ENCODE peak calls at places on chromosomes 3 and 15, in five cellular contexts. One of them, this sample, is unnamed.
A peak's percentile ranks its signal among the peaks of the same experiment; 100 is the strongest.

GRCh38 chr3:118772036-118773030 is 262.3 kb downstream of the IGSF11 start:
- DNase-seq in H54: no peak
- DNase-seq in hippocampal formation: no peak
- DNase-seq in endothelial cell: no peak
- DNase-seq in neural crest cell: no peak
- DNase-seq in this sample: no peak

GRCh38 chr15:69974321-69974720 is 123.4 kb downstream of the TLE3 start:
- DNase-seq in neural crest cell: no peak
- DNase-seq in endothelial cell: no peak
- DNase-seq in H54: no peak
- DNase-seq in hippocampal formation: no peak
- DNase-seq in this sample: no peak

GRCh38 chr3:122679085-122679466 is 1.6 kb upstream of the PARP14 start:
- DNase-seq in hippocampal formation: peak; percentile 68
- DNase-seq in neural crest cell: peak; percentile 77
- DNase-seq in H54: peak; percentile 26
- DNase-seq in endothelial cell: peak; percentile 78
- DNase-seq in this sample: peak; percentile 69

GRCh38 chr3:186067360-186068242 is 41.3 kb downstream of the ETV5 start:
- DNase-seq in H54: no peak
- DNase-seq in neural crest cell: no peak
- DNase-seq in hippocampal formation: no peak
- DNase-seq in endothelial cell: no peak
- DNase-seq in this sample: no peak

GRCh38 chr15:42371125-42371524 is 11.8 kb downstream of the CAPN3 start:
- DNase-seq in H54: no peak
- DNase-seq in endothelial cell: no peak
- DNase-seq in neural crest cell: no peak
- DNase-seq in hippocampal formation: no peak
- DNase-seq in this sample: no peak

GRCh38 chr3:126320517-126321293 is 36.5 kb downstream of the KLF15 start:
- DNase-seq in neural crest cell: no peak
- DNase-seq in endothelial cell: no peak
- DNase-seq in H54: no peak
- DNase-seq in hippocampal formation: no peak
- DNase-seq in this sample: no peak

GRCh38 chr3:134034005-134034785 is 4.5 kb upstream of the SLCO2A1 start:
- DNase-seq in neural crest cell: no peak
- DNase-seq in H54: no peak
- DNase-seq in hippocampal formation: no peak
- DNase-seq in endothelial cell: no peak
- DNase-seq in this sample: no peak

GRCh38 chr3:175238848-175239247 is 379.7 kb downstream of the NAALADL2 start:
- DNase-seq in hippocampal formation: no peak
- DNase-seq in H54: no peak
- DNase-seq in endothelial cell: no peak
- DNase-seq in neural crest cell: no peak
- DNase-seq in this sample: no peak

GRCh38 chr15:79071901-79072300 is 18.7 kb downstream of the RASGRF1 start:
- DNase-seq in hippocampal formation: no peak
- DNase-seq in H54: no peak
- DNase-seq in neural crest cell: no peak
- DNase-seq in endothelial cell: no peak
- DNase-seq in this sample: no peak

GRCh38 chr3:168116279-168116678 is 20.6 kb upstream of the GOLIM4 start:
- DNase-seq in neural crest cell: no peak
- DNase-seq in endothelial cell: no peak
- DNase-seq in hippocampal formation: no peak
- DNase-seq in H54: no peak
- DNase-seq in this sample: no peak

GRCh38 chr3:124620600-124621063 is 109.6 kb upstream of the UMPS start:
- DNase-seq in hippocampal formation: no peak
- DNase-seq in endothelial cell: peak; percentile 20
- DNase-seq in neural crest cell: no peak
- DNase-seq in H54: peak; percentile 30
- DNase-seq in this sample: peak; percentile 45

GRCh38 chr15:70036585-70037343 is 61.0 kb downstream of the TLE3 start:
- DNase-seq in H54: no peak
- DNase-seq in neural crest cell: no peak
- DNase-seq in endothelial cell: no peak
- DNase-seq in hippocampal formation: no peak
- DNase-seq in this sample: no peak

GRCh38 chr15:38072507-38073277 is 138.3 kb downstream of the TMCO5A start:
- DNase-seq in hippocampal formation: peak; percentile 98
- DNase-seq in endothelial cell: peak; percentile 75
- DNase-seq in neural crest cell: peak; percentile 87
- DNase-seq in H54: peak; percentile 40
- DNase-seq in this sample: peak; percentile 54

GRCh38 chr3:13300546-13301294 is 119.4 kb downstream of the NUP210 start:
- DNase-seq in neural crest cell: no peak
- DNase-seq in hippocampal formation: no peak
- DNase-seq in endothelial cell: no peak
- DNase-seq in H54: no peak
- DNase-seq in this sample: no peak

GRCh38 chr3:46982581-46982980 is 3.1 kb downstream of the NBEAL2 start:
- DNase-seq in neural crest cell: no peak
- DNase-seq in hippocampal formation: no peak
- DNase-seq in H54: no peak
- DNase-seq in endothelial cell: no peak
- DNase-seq in this sample: no peak

GRCh38 chr3:69739204-69740102 is at the start of gene MITF:
- DNase-seq in neural crest cell: peak; percentile 81
- DNase-seq in H54: peak; percentile 85
- DNase-seq in hippocampal formation: peak; percentile 98
- DNase-seq in endothelial cell: peak; percentile 89
- DNase-seq in this sample: peak; percentile 82

GRCh38 chr3:119195151-119195476 is 21.7 kb downstream of the UPK1B start:
- DNase-seq in H54: no peak
- DNase-seq in hippocampal formation: no peak
- DNase-seq in endothelial cell: no peak
- DNase-seq in neural crest cell: no peak
- DNase-seq in this sample: no peak

GRCh38 chr15:36361351-36361870 is 218.0 kb upstream of the CDIN1 start:
- DNase-seq in neural crest cell: no peak
- DNase-seq in endothelial cell: no peak
- DNase-seq in H54: no peak
- DNase-seq in hippocampal formation: no peak
- DNase-seq in this sample: no peak

GRCh38 chr3:192571197-192571791 is 156.0 kb downstream of the FGF12 start:
- DNase-seq in neural crest cell: no peak
- DNase-seq in endothelial cell: no peak
- DNase-seq in H54: peak; percentile 30
- DNase-seq in hippocampal formation: no peak
- DNase-seq in this sample: peak; percentile 17

GRCh38 chr3:194103475-194103874 is 32.5 kb upstream of the HES1 start:
- DNase-seq in endothelial cell: no peak
- DNase-seq in hippocampal formation: no peak
- DNase-seq in H54: no peak
- DNase-seq in neural crest cell: no peak
- DNase-seq in this sample: no peak

GRCh38 chr3:108153451-108153981 is 62.7 kb upstream of the CD47 start:
- DNase-seq in hippocampal formation: no peak
- DNase-seq in H54: peak; percentile 12
- DNase-seq in neural crest cell: peak; percentile 7
- DNase-seq in endothelial cell: peak; percentile 40
- DNase-seq in this sample: peak; percentile 56

GRCh38 chr3:127454051-127454450 is 136.5 kb downstream of the TPRA1 start:
- DNase-seq in endothelial cell: no peak
- DNase-seq in hippocampal formation: no peak
- DNase-seq in H54: no peak
- DNase-seq in neural crest cell: no peak
- DNase-seq in this sample: no peak